ENCODE peak calls at places on chromosomes 12 and 14, in eight cellular contexts. P, U, Y, X, W, D, L and B are unnamed samples.

GRCh38 chr12:92505373-92506340 is 197.1 kb upstream of the PLEKHG7 start:
- DNase-seq in U (peak; percentile 65), Y (peak; percentile 55), L (no peak), P (peak; percentile 23), D (peak; percentile 20), W (no peak), X (peak; percentile 81), B (no peak)

GRCh38 chr12:63064080-63064479 is 86.9 kb downstream of the AVPR1A start:
- DNase-seq in P (no peak), L (no peak), U (no peak), D (no peak), W (no peak), Y (peak; percentile 30), X (peak; percentile 14), B (no peak)

GRCh38 chr12:4434299-4434698 is 11.3 kb downstream of the FGF6 start:
- DNase-seq in Y (no peak), D (no peak), X (no peak), W (no peak), U (no peak), L (no peak), P (no peak), B (no peak)

GRCh38 chr14:80787876-80788275 is 153.7 kb downstream of the CEP128 start:
- DNase-seq in D (no peak), W (no peak), X (no peak), U (no peak), L (no peak), P (no peak), Y (no peak), B (no peak)

GRCh38 chr12:101823891-101824290 is 6.9 kb downstream of the GNPTAB start:
- DNase-seq in Y (peak; percentile 6), L (peak; percentile 33), U (peak; percentile 26), X (peak; percentile 18), D (no peak), W (peak; percentile 47), P (peak; percentile 23), B (peak; percentile 53)

GRCh38 chr14:75911883-75912282 is 69.9 kb downstream of the TGFB3 start:
- DNase-seq in L (peak; percentile 44), W (no peak), X (no peak), U (no peak), D (no peak), P (peak; percentile 16), Y (peak; percentile 38), B (no peak)

GRCh38 chr14:22047105-22047504 is 373.5 kb upstream of the OR4E1 start:
- DNase-seq in L (peak; percentile 21), W (no peak), U (no peak), P (peak; percentile 68), D (no peak), Y (no peak), X (no peak), B (no peak)

GRCh38 chr12:68310370-68310769 is 21.8 kb downstream of the MDM1 start:
- DNase-seq in W (no peak), Y (peak; percentile 78), U (no peak), D (no peak), L (no peak), X (peak; percentile 93), P (no peak), B (no peak)

GRCh38 chr12:90854136-90854689 is 100.8 kb downstream of the CCER1 start:
- DNase-seq in W (no peak), U (no peak), Y (peak; percentile 68), X (peak; percentile 79), P (peak; percentile 76), L (peak; percentile 21), D (no peak), B (no peak)

GRCh38 chr14:63045612-63046320 is 508 bp upstream of the KCNH5 start:
- DNase-seq in Y (peak; percentile 21), P (peak; percentile 70), L (peak; percentile 57), W (no peak), U (no peak), D (no peak), X (peak; percentile 54), B (no peak)

GRCh38 chr12:104137175-104137901 is 672 bp downstream of the NFYB start:
- DNase-seq in U (peak; percentile 44), P (peak; percentile 46), D (peak; percentile 62), L (peak; percentile 48), Y (peak; percentile 54), W (peak; percentile 5), X (peak; percentile 46), B (peak; percentile 49)

GRCh38 chr12:32400114-32400672 is 835 bp downstream of the FGD4 start:
- DNase-seq in W (no peak), L (peak; percentile 15), P (peak; percentile 30), X (no peak), U (no peak), D (no peak), Y (no peak), B (no peak)

GRCh38 chr12:32397703-32398102 is 1.7 kb upstream of the FGD4 start:
- DNase-seq in D (no peak), W (no peak), U (no peak), L (no peak), Y (no peak), X (no peak), P (no peak), B (no peak)

GRCh38 chr12:32399045-32399372 is 349 bp upstream of the FGD4 start:
- DNase-seq in P (no peak), L (no peak), D (no peak), W (no peak), U (no peak), Y (no peak), X (no peak), B (no peak)

GRCh38 chr12:32400866-32401265 is 1.5 kb downstream of the FGD4 start:
- DNase-seq in W (no peak), P (no peak), X (no peak), L (no peak), U (no peak), D (no peak), Y (no peak), B (no peak)

GRCh38 chr12:32399373-32400113 is at the start of gene FGD4:
- DNase-seq in D (peak; percentile 63), W (no peak), L (peak; percentile 81), X (peak; percentile 75), U (peak; percentile 88), P (peak; percentile 93), Y (peak; percentile 66), B (peak; percentile 27)
- TF ChIP-seq CTCF in D (no peak), W (no peak), L (peak; percentile 43), X (no peak), U (peak; percentile 23), P (peak; percentile 59), Y (peak; percentile 7), B (no peak)

DNA sequence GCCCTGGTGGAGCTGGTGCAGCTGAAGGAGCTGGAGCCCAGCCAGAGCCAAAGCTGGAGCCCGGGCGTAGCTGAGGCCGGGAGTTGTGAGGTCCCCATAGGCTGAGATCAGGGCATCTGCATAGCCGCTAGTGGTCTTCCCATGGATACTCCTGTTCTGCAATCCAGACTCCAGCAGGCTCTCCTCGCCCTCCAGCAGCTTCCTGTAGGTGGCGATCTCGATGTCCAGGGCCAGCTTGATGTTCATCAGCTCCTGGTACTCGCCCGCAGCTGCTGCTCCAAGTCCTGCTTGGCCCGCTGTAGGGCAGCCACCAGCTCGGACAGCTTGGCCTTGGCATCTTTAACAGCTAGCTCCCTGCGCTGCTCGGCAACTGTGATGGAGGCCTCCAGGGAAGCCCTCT is 966.1 kb downstream of the FSCB start:
- DNase-seq in L (peak; percentile 50), U (no peak), W (no peak), Y (no peak), P (no peak), X (no peak), D (no peak), B (no peak)
- TF ChIP-seq CTCF in L (no peak), U (no peak), W (no peak), Y (no peak), P (no peak), X (no peak), D (no peak), B (no peak)

GRCh38 chr14:79584679-79585078 is 626.6 kb downstream of the DIO2 start:
- DNase-seq in Y (peak; percentile 94), P (peak; percentile 13), U (no peak), L (no peak), D (no peak), X (peak; percentile 95), W (no peak), B (no peak)
- TF ChIP-seq CTCF in Y (peak; percentile 52), P (peak; percentile 25), U (no peak), L (no peak), D (no peak), X (peak; percentile 41), W (no peak), B (no peak)

DNA sequence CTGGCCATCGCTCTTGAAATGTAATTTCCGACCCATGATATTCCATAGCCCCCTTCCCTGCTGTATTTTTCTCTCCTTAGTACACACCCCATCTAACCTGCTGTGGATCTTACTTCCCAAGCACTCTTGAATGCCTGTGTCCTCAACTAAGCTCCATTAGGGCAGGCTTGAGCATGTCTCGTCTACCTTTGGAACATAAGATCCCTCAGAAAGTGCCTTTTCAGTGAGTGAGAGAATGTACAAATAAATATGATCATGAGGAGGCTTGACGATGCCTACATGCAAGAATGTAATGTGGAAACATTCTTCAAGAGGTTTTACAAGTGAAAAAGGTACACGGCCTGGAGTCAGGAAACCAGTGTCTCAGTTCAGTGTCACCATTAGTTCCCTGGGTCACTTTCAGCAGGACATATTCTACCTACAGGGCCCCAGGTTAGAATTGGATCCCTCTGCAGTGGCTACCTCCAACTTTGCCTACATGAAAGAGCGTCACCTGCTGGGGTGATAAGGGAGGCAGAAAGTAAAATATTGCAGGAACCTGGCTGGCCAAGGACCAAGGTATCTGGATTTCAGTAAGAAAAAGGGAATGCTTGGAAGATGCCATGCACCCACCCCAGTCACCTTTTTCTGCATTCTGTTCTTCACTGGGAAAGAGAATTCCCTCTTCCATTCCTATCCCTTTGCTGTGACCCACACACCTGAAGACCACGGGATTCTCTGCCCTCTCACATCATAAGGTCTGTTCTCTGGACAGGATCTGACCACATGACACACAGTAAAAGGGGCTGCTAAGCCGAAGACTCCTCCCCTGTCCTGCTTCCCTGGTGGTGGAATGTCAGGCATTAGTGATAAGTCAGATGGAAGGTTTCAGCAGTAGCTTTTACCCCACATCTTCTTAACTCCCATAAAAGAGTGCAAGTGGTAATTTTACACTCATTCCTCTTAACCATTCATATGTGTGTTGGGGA is 24.6 kb upstream of the SERPINA1 start:
- DNase-seq in Y (no peak), P (no peak), D (no peak), X (no peak), U (no peak), L (no peak), W (no peak), B (no peak)
- TF ChIP-seq CTCF in Y (peak; percentile 57), P (peak; percentile 45), D (no peak), X (peak; percentile 21), U (no peak), L (no peak), W (no peak), B (no peak)